ENCODE peak calls at places on chromosomes 1 and 21, in ten cellular contexts. W is brain microvascular endothelial cell; Z is WTC11; J is heart left ventricle; C is fibroblast of lung; H is NCI-H1105 treated with DMSO at 0.1 percent for 48 hours; Y is stromal cell of bone marrow; O is effector CD4-positive, alpha-beta T cell; Q is stimulated activated CD8-positive, alpha-beta memory T cell treated with anti-CD3 and anti-CD28 coated beads, Interleukin-7, amount 100 ng/mL, for 24 hours; B is stimulated activated naive CD4-positive, alpha-beta T cell. U is an unnamed sample.

GRCh38 chr21:44002511-44002910 is 9.6 kb upstream of the TRAPPC10 start:
- DNase-seq in W (no peak), Z (no peak), J (no peak), C (no peak), H (no peak), Y (no peak), O (no peak), Q (no peak), B (no peak), U (no peak)

GRCh38 chr1:31479801-31480200 is 66.8 kb downstream of the SERINC2 start:
- DNase-seq in W (no peak), Z (no peak), J (no peak), C (peak; percentile 55), H (no peak), Y (no peak), O (no peak), Q (no peak), B (no peak), U (no peak)

GRCh38 chr1:215569987-215570824 is 3.1 kb downstream of the KCTD3 start:
- DNase-seq in W (no peak), Z (no peak), J (no peak), C (peak; percentile 44), H (no peak), Y (no peak), O (no peak), Q (no peak), B (no peak), U (no peak)

GRCh38 chr1:2921970-2922686 is 99.1 kb upstream of the ACTRT2 start:
- DNase-seq in W (no peak), Z (no peak), J (no peak), C (no peak), H (no peak), Y (no peak), O (peak; percentile 6), Q (no peak), B (peak; percentile 5), U (no peak)

GRCh38 chr1:198620951-198621824 is 17.7 kb upstream of the PTPRC start:
- DNase-seq in W (no peak), Z (no peak), J (no peak), C (peak; percentile 12), H (no peak), Y (no peak), O (peak; percentile 53), Q (peak; percentile 21), B (peak; percentile 55), U (no peak)

GRCh38 chr21:37564924-37565529 is 198.5 kb downstream of the DYRK1A start:
- DNase-seq in W (peak; percentile 48), Z (peak; percentile 23), J (no peak), C (peak; percentile 39), H (no peak), Y (no peak), O (no peak), Q (no peak), B (no peak), U (peak; percentile 24)

GRCh38 chr21:42670884-42671283 is 17.5 kb downstream of the PDE9A start:
- DNase-seq in W (no peak), Z (no peak), J (no peak), C (no peak), H (no peak), Y (no peak), O (no peak), Q (no peak), B (no peak), U (no peak)

GRCh38 chr1:58432813-58433668 is 113.5 kb downstream of the OMA1 start:
- DNase-seq in W (peak; percentile 35), Z (peak; percentile 78), J (no peak), C (peak; percentile 95), H (no peak), Y (no peak), O (no peak), Q (no peak), B (no peak), U (peak; percentile 66)

GRCh38 chr21:46099476-46099875 is 1.6 kb downstream of the COL6A2 start:
- DNase-seq in W (no peak), Z (peak; percentile 51), J (peak; percentile 46), C (no peak), H (no peak), Y (no peak), O (no peak), Q (no peak), B (no peak), U (no peak)

GRCh38 chr1:28129150-28129549 is 40.7 kb upstream of the EYA3 start:
- DNase-seq in W (peak; percentile 52), Z (no peak), J (no peak), C (peak; percentile 89), H (no peak), Y (peak; percentile 84), O (no peak), Q (no peak), B (no peak), U (peak; percentile 59)

GRCh38 chr1:155080250-155081228 is 1.9 kb downstream of the EFNA3 start:
- DNase-seq in W (no peak), Z (peak; percentile 92), J (no peak), C (no peak), H (peak; percentile 93), Y (no peak), O (no peak), Q (no peak), B (peak; percentile 54), U (no peak)

GRCh38 chr1:62875676-62876075 is 91.7 kb downstream of the ATG4C start:
- DNase-seq in W (no peak), Z (no peak), J (no peak), C (no peak), H (peak; percentile 31), Y (no peak), O (no peak), Q (no peak), B (no peak), U (no peak)

GRCh38 chr1:232669981-232670763 is 40.2 kb upstream of the SIPA1L2 start:
- DNase-seq in W (peak; percentile 78), Z (no peak), J (no peak), C (peak; percentile 85), H (no peak), Y (no peak), O (no peak), Q (no peak), B (no peak), U (peak; percentile 62)

U was measured in astrocyte of the spinal cord.